ENCODE peak calls at places on chromosomes 13 and 19, in seven cellular contexts. P is IMR-90, R is A549, Y is K562, M is HepG2, U is SK-N-SH, C is H1. T is an unnamed sample.

GRCh38 chr19:862529-863304 is 3.3 kb downstream of the CFD start:
- DNase-seq in P (peak), R (peak), Y (peak), M (no peak), U (peak), C (peak), T (no peak)

GRCh38 chr19:27861411-27861975 is 1351.5 kb downstream of the UQCRFS1 start:
- DNase-seq in P (no peak), R (no peak), Y (no peak), M (no peak), U (no peak), C (no peak), T (no peak)

GRCh38 chr19:7868671-7869452 is 5.3 kb downstream of the PRR36 start:
- DNase-seq in P (peak), R (peak), Y (peak), M (peak), U (peak), C (peak), T (peak)

GRCh38 chr13:57629821-57630235 is 1.7 kb upstream of the PCDH17 start:
- DNase-seq in P (peak), R (peak), Y (peak), M (no peak), U (peak), C (peak), T (no peak)

GRCh38 chr13:110047511-110047910 is 259.4 kb downstream of the COL4A1 start:
- DNase-seq in P (peak), R (no peak), Y (no peak), M (no peak), U (peak), C (no peak), T (no peak)

GRCh38 chr19:1254530-1255185 is 6.3 kb downstream of the MIDN start:
- DNase-seq in P (no peak), R (no peak), Y (no peak), M (no peak), U (no peak), C (no peak), T (no peak)

GRCh38 chr19:16301999-16302694 is 22.5 kb upstream of the KLF2 start:
- DNase-seq in P (peak), R (peak), Y (no peak), M (no peak), U (no peak), C (no peak), T (peak)

GRCh38 chr19:13116282-13117175 is at the start of gene TRMT1:
- DNase-seq in P (peak), R (peak), Y (peak), M (peak), U (peak), C (peak), T (peak)

GRCh38 chr19:4776436-4777205 is 14.9 kb upstream of the FEM1A start:
- DNase-seq in P (no peak), R (no peak), Y (no peak), M (no peak), U (peak), C (no peak), T (no peak)

GRCh38 chr13:88068316-88068715 is 397.1 kb downstream of the SLITRK5 start:
- DNase-seq in P (peak), R (no peak), Y (no peak), M (no peak), U (no peak), C (no peak), T (no peak)

GRCh38 chr19:54136864-54137113 is 773 bp upstream of the CNOT3 start:
- DNase-seq in P (no peak), R (no peak), Y (no peak), M (no peak), U (no peak), C (no peak), T (no peak)

GRCh38 chr13:66528903-66529576 is 701.1 kb downstream of the PCDH9 start:
- DNase-seq in P (no peak), R (no peak), Y (no peak), M (no peak), U (no peak), C (no peak), T (no peak)

GRCh38 chr13:41064493-41064892 is 3.2 kb downstream of the WBP4 start:
- DNase-seq in P (peak), R (no peak), Y (no peak), M (no peak), U (no peak), C (no peak), T (no peak)

GRCh38 chr13:40228981-40229380 is 437.5 kb downstream of the FOXO1 start:
- DNase-seq in P (no peak), R (peak), Y (no peak), M (no peak), U (no peak), C (no peak), T (no peak)

GRCh38 chr19:8578642-8579265 is 1.5 kb upstream of the MYO1F start:
- DNase-seq in P (peak), R (peak), Y (peak), M (peak), U (peak), C (peak), T (peak)

GRCh38 chr13:48402325-48402962 is 10.5 kb downstream of the LPAR6 start:
- DNase-seq in P (no peak), R (no peak), Y (no peak), M (no peak), U (no peak), C (no peak), T (no peak)

GRCh38 chr19:38466050-38466449 is 32.6 kb downstream of the RYR1 start:
- DNase-seq in P (no peak), R (no peak), Y (no peak), M (no peak), U (no peak), C (no peak), T (no peak)

GRCh38 chr13:48858523-48858922 is 117.2 kb upstream of the FNDC3A start:
- DNase-seq in P (no peak), R (no peak), Y (no peak), M (no peak), U (peak), C (no peak), T (no peak)

GRCh38 chr19:36265064-36265463 is 50.2 kb downstream of the ZNF146 start:
- DNase-seq in P (no peak), R (no peak), Y (no peak), M (no peak), U (no peak), C (no peak), T (no peak)

GRCh38 chr13:113801289-113801961 is 42.4 kb downstream of the TMEM255B start:
- DNase-seq in P (no peak), R (no peak), Y (no peak), M (no peak), U (no peak), C (no peak), T (no peak)

GRCh38 chr13:77300176-77301141 is 26.4 kb downstream of the MYCBP2 start:
- DNase-seq in P (peak), R (peak), Y (no peak), M (no peak), U (no peak), C (no peak), T (no peak)

GRCh38 chr19:41575998-41576397 is at the start of gene CEACAM21:
- DNase-seq in P (no peak), R (no peak), Y (no peak), M (no peak), U (no peak), C (no peak), T (no peak)

GRCh38 chr13:99854376-99854775 is 117.2 kb downstream of the ZIC5 start:
- DNase-seq in P (no peak), R (no peak), Y (no peak), M (no peak), U (no peak), C (no peak), T (no peak)

GRCh38 chr13:76632388-76633044 is 253.7 kb downstream of the KCTD12 start:
- DNase-seq in P (no peak), R (no peak), Y (no peak), M (no peak), U (no peak), C (no peak), T (no peak)

GRCh38 chr19:51887522-51888498 is at the start of gene ZNF577:
- DNase-seq in P (peak), R (no peak), Y (no peak), M (no peak), U (peak), C (peak), T (no peak)

GRCh38 chr13:86608739-86609138 is 809.5 kb upstream of the SLITRK6 start:
- DNase-seq in P (no peak), R (no peak), Y (no peak), M (no peak), U (no peak), C (no peak), T (no peak)

GRCh38 chr19:5628919-5629481 is 6.1 kb downstream of the SAFB start:
- DNase-seq in P (no peak), R (no peak), Y (no peak), M (no peak), U (no peak), C (no peak), T (no peak)

GRCh38 chr19:46608581-46609345 is 7.6 kb downstream of the CALM3 start:
- DNase-seq in P (no peak), R (no peak), Y (no peak), M (no peak), U (peak), C (no peak), T (no peak)

GRCh38 chr19:35901055-35901644 is 810 bp upstream of the NFKBID start:
- DNase-seq in P (peak), R (no peak), Y (no peak), M (no peak), U (no peak), C (no peak), T (no peak)

GRCh38 chr13:61204025-61204424 is 211.6 kb downstream of the PCDH20 start:
- DNase-seq in P (no peak), R (no peak), Y (no peak), M (no peak), U (no peak), C (no peak), T (no peak)

GRCh38 chr13:41463823-41464602 is 6.7 kb downstream of the RGCC start:
- DNase-seq in P (no peak), R (no peak), Y (peak), M (no peak), U (no peak), C (no peak), T (no peak)

GRCh38 chr13:99269627-99270252 is 11.6 kb upstream of the GPR18 start:
- DNase-seq in P (peak), R (peak), Y (no peak), M (peak), U (peak), C (no peak), T (peak)

GRCh38 chr19:33798701-33799111 is 2.0 kb downstream of the KCTD15 start:
- DNase-seq in P (peak), R (no peak), Y (no peak), M (no peak), U (peak), C (no peak), T (no peak)

GRCh38 chr19:41222240-41222639 is 3.2 kb downstream of the AXL start:
- DNase-seq in P (no peak), R (no peak), Y (no peak), M (no peak), U (no peak), C (no peak), T (no peak)

GRCh38 chr19:342801-343421 is 1.7 kb downstream of the MIER2 start:
- DNase-seq in P (peak), R (no peak), Y (peak), M (no peak), U (no peak), C (no peak), T (peak)

GRCh38 chr19:57527136-57527881 is at the start of gene ZNF549:
- DNase-seq in P (peak), R (peak), Y (peak), M (peak), U (peak), C (peak), T (no peak)

GRCh38 chr19:19493841-19494546 is 21.4 kb downstream of the TSSK6 start:
- DNase-seq in P (no peak), R (no peak), Y (no peak), M (no peak), U (no peak), C (no peak), T (no peak)

GRCh38 chr19:10344780-10345179 is 5.4 kb upstream of the ICAM3 start:
- DNase-seq in P (peak), R (no peak), Y (no peak), M (no peak), U (no peak), C (no peak), T (no peak)

GRCh38 chr19:4633140-4633967 is 6.0 kb upstream of the TNFAIP8L1 start:
- DNase-seq in P (peak), R (peak), Y (peak), M (peak), U (peak), C (peak), T (peak)

DNA sequence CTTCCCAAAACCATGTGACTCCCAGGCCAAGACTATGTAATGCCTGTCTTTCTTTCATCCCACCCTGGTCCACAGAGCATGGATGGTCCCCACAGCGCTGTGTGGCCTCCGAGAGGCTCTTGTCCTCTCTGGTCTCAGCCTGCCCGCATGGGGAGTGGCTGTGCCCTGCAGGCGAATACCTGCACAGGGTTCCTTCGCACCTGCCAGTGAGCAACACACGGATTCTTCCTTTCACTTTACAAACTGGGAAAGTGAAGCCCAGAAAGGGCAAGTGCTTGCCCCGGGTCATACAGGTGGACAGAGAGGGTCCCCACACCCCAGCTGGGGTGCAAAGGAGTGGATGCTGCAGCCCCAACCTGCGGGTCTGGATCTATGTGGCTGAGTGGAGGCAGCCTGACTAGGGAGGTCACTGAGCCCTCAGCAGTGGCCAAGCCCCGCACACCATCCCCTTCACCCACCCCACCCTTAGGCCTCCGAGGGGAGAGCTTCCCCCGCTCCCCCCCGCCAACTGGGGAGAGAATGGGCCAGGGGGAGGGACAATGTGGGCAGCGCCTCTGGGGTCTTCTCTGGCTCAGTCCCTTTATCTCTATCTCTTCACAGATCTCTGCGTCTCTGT is 747 bp upstream of the MARK4 start:
- DNase-seq in P (no peak), R (no peak), Y (no peak), M (no peak), U (peak), C (no peak), T (no peak)
- TF ChIP-seq RAD21 in P (no peak), R (no peak), Y (no peak), M (no peak), U (no peak), C (no peak), T (no peak)

DNA sequence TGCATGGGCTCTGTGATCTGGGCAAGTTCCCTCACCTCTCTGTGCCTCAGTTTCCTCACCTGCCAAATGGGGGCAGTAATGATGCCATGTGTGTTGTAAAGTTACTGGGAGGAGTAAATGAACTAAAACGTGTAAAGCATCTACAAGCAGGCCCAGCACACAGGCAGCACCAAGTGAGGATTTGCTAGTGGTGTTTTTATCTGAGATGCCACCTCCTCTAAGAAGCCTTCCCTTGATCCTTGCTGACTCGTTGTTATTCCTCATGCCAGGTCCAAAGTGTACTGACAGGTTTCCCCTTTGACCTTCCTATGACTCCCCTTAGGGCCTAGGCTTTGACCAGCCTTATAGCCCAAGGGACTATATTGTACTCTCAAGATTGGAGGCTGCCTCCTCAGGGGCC is 1.5 kb upstream of the UQCRFS1 start:
- DNase-seq in P (no peak), R (no peak), Y (no peak), M (no peak), U (no peak), C (no peak), T (no peak)
- TF ChIP-seq RAD21 in P (no peak), R (no peak), Y (no peak), M (no peak), U (no peak), C (no peak), T (no peak)

GRCh38 chr13:50838031-50838430 is 5.5 kb downstream of the DLEU7 start:
- DNase-seq in P (no peak), R (no peak), Y (no peak), M (no peak), U (no peak), C (no peak), T (no peak)
- TF ChIP-seq RAD21 in P (no peak), R (no peak), Y (no peak), M (no peak), U (no peak), C (no peak), T (no peak)

DNA sequence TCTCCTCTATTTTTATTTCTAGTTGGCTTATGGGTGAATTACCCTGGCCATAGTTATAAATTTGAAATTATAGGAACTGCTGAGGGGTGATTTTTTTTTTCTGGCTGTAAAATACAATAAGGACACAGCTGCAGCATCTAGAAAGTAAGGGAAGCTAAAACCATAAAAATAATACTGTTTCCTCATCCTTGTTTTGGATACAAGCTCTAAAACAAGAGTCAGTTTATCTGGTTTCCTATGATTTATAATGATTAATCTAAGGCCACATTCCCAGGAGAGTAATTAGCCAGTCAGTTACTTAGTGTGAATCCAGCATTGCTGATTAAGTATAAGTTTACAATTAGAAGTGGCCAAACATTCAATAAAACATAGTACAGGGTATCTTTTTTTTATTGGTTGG is 219.1 kb upstream of the NBEA start:
- DNase-seq in P (no peak), R (no peak), Y (no peak), M (no peak), U (no peak), C (no peak), T (no peak)
- TF ChIP-seq RAD21 in P (no peak), R (no peak), Y (no peak), M (no peak), U (no peak), C (no peak), T (no peak)

GRCh38 chr13:33487575-33488243 is 202.2 kb upstream of the STARD13 start:
- DNase-seq in P (peak), R (peak), Y (no peak), M (peak), U (no peak), C (no peak), T (no peak)
- TF ChIP-seq RAD21 in P (peak), R (peak), Y (peak), M (no peak), U (peak), C (peak), T (peak)

GRCh38 chr19:20964798-20965197 is 41.7 kb downstream of the ZNF85 start:
- DNase-seq in P (no peak), R (no peak), Y (no peak), M (peak), U (no peak), C (peak), T (no peak)
- TF ChIP-seq RAD21 in P (no peak), R (no peak), Y (peak), M (no peak), U (no peak), C (peak), T (no peak)

T was measured in HCT116.